ENCODE peak calls at places on chromosomes 13 and 19, in ten cellular contexts. One of them, this sample, is unnamed.
A peak's percentile ranks its signal among the peaks of the same experiment; 100 is the strongest.

GRCh38 chr19:47323872-47324271 is 8.1 kb upstream of the C5AR2 start:
- ATAC-seq in upper lobe of right lung: peak; percentile 51
- ATAC-seq in Panc1: no peak
- ATAC-seq in pancreas: peak; percentile 64
- ATAC-seq in aorta: peak; percentile 55
- ATAC-seq in CD4-positive, alpha-beta T cell: no peak
- ATAC-seq in IMR-90: no peak
- ATAC-seq in psoas muscle: no peak
- ATAC-seq in A549: peak; percentile 39
- ATAC-seq in heart right ventricle: peak; percentile 51
- ATAC-seq in this sample: no peak

GRCh38 chr19:31392514-31392913 is 43.3 kb upstream of the TSHZ3 start:
- ATAC-seq in CD4-positive, alpha-beta T cell: no peak
- ATAC-seq in aorta: no peak
- ATAC-seq in IMR-90: no peak
- ATAC-seq in psoas muscle: no peak
- ATAC-seq in upper lobe of right lung: no peak
- ATAC-seq in heart right ventricle: no peak
- ATAC-seq in Panc1: no peak
- ATAC-seq in A549: no peak
- ATAC-seq in pancreas: no peak
- ATAC-seq in this sample: no peak

GRCh38 chr13:44399045-44399444 is 25.4 kb downstream of the SERP2 start:
- ATAC-seq in CD4-positive, alpha-beta T cell: no peak
- ATAC-seq in IMR-90: no peak
- ATAC-seq in psoas muscle: no peak
- ATAC-seq in pancreas: no peak
- ATAC-seq in aorta: no peak
- ATAC-seq in A549: no peak
- ATAC-seq in Panc1: no peak
- ATAC-seq in heart right ventricle: no peak
- ATAC-seq in upper lobe of right lung: no peak
- ATAC-seq in this sample: no peak

GRCh38 chr19:40217921-40218890 is at the start of gene TTC9B:
- ATAC-seq in A549: peak; percentile 25
- ATAC-seq in Panc1: peak; percentile 28
- ATAC-seq in aorta: no peak
- ATAC-seq in pancreas: no peak
- ATAC-seq in psoas muscle: no peak
- ATAC-seq in CD4-positive, alpha-beta T cell: peak; percentile 59
- ATAC-seq in upper lobe of right lung: peak; percentile 2
- ATAC-seq in IMR-90: peak; percentile 64
- ATAC-seq in heart right ventricle: no peak
- ATAC-seq in this sample: no peak

GRCh38 chr19:43707158-43707712 is 8.6 kb upstream of the IRGC start:
- ATAC-seq in IMR-90: no peak
- ATAC-seq in upper lobe of right lung: no peak
- ATAC-seq in aorta: no peak
- ATAC-seq in psoas muscle: no peak
- ATAC-seq in heart right ventricle: no peak
- ATAC-seq in CD4-positive, alpha-beta T cell: no peak
- ATAC-seq in Panc1: no peak
- ATAC-seq in A549: no peak
- ATAC-seq in pancreas: no peak
- ATAC-seq in this sample: no peak

GRCh38 chr19:7970716-7971448 is 27.4 kb upstream of the TIMM44 start:
- ATAC-seq in upper lobe of right lung: peak; percentile 59
- ATAC-seq in Panc1: peak; percentile 81
- ATAC-seq in psoas muscle: peak; percentile 39
- ATAC-seq in aorta: no peak
- ATAC-seq in heart right ventricle: no peak
- ATAC-seq in IMR-90: peak; percentile 92
- ATAC-seq in A549: peak; percentile 86
- ATAC-seq in pancreas: peak; percentile 60
- ATAC-seq in CD4-positive, alpha-beta T cell: peak; percentile 29
- ATAC-seq in this sample: no peak

GRCh38 chr19:38452430-38453366 is 19.2 kb downstream of the RYR1 start:
- ATAC-seq in A549: peak; percentile 4
- ATAC-seq in psoas muscle: peak; percentile 77
- ATAC-seq in heart right ventricle: no peak
- ATAC-seq in Panc1: peak; percentile 49
- ATAC-seq in CD4-positive, alpha-beta T cell: no peak
- ATAC-seq in IMR-90: no peak
- ATAC-seq in aorta: no peak
- ATAC-seq in pancreas: no peak
- ATAC-seq in upper lobe of right lung: peak; percentile 48
- ATAC-seq in this sample: peak; percentile 13

GRCh38 chr13:23966691-23967615 is 69.7 kb upstream of the C1QTNF9B start:
- ATAC-seq in upper lobe of right lung: no peak
- ATAC-seq in Panc1: no peak
- ATAC-seq in CD4-positive, alpha-beta T cell: peak; percentile 81
- ATAC-seq in heart right ventricle: no peak
- ATAC-seq in IMR-90: no peak
- ATAC-seq in psoas muscle: no peak
- ATAC-seq in A549: no peak
- ATAC-seq in aorta: no peak
- ATAC-seq in pancreas: peak; percentile 64
- ATAC-seq in this sample: no peak

GRCh38 chr13:49812806-49813205 is 20.3 kb upstream of the KPNA3 start:
- ATAC-seq in psoas muscle: peak; percentile 74
- ATAC-seq in CD4-positive, alpha-beta T cell: no peak
- ATAC-seq in A549: no peak
- ATAC-seq in heart right ventricle: no peak
- ATAC-seq in Panc1: no peak
- ATAC-seq in upper lobe of right lung: no peak
- ATAC-seq in pancreas: no peak
- ATAC-seq in IMR-90: no peak
- ATAC-seq in aorta: no peak
- ATAC-seq in this sample: no peak

GRCh38 chr13:42581427-42581826 is 7.5 kb downstream of the TNFSF11 start:
- ATAC-seq in IMR-90: no peak
- ATAC-seq in upper lobe of right lung: no peak
- ATAC-seq in Panc1: no peak
- ATAC-seq in A549: no peak
- ATAC-seq in pancreas: no peak
- ATAC-seq in heart right ventricle: no peak
- ATAC-seq in CD4-positive, alpha-beta T cell: no peak
- ATAC-seq in psoas muscle: no peak
- ATAC-seq in aorta: no peak
- ATAC-seq in this sample: no peak

GRCh38 chr13:32254916-32255743 is 60.0 kb downstream of the ZAR1L start:
- ATAC-seq in Panc1: no peak
- ATAC-seq in upper lobe of right lung: peak; percentile 32
- ATAC-seq in pancreas: peak; percentile 13
- ATAC-seq in psoas muscle: no peak
- ATAC-seq in A549: no peak
- ATAC-seq in IMR-90: no peak
- ATAC-seq in aorta: no peak
- ATAC-seq in heart right ventricle: peak; percentile 18
- ATAC-seq in CD4-positive, alpha-beta T cell: no peak
- ATAC-seq in this sample: no peak

GRCh38 chr13:102584423-102584822 is 12.4 kb upstream of the TPP2 start:
- ATAC-seq in Panc1: no peak
- ATAC-seq in CD4-positive, alpha-beta T cell: no peak
- ATAC-seq in IMR-90: no peak
- ATAC-seq in A549: no peak
- ATAC-seq in aorta: no peak
- ATAC-seq in pancreas: peak; percentile 67
- ATAC-seq in heart right ventricle: peak; percentile 53
- ATAC-seq in upper lobe of right lung: peak; percentile 82
- ATAC-seq in psoas muscle: peak; percentile 32
- ATAC-seq in this sample: peak; percentile 33

GRCh38 chr19:14901675-14902260 is 15.8 kb upstream of the OR7A17 start:
- ATAC-seq in upper lobe of right lung: no peak
- ATAC-seq in psoas muscle: no peak
- ATAC-seq in Panc1: no peak
- ATAC-seq in heart right ventricle: no peak
- ATAC-seq in CD4-positive, alpha-beta T cell: no peak
- ATAC-seq in IMR-90: no peak
- ATAC-seq in aorta: no peak
- ATAC-seq in A549: no peak
- ATAC-seq in pancreas: no peak
- ATAC-seq in this sample: no peak

GRCh38 chr19:38693380-38694223 is 46.2 kb downstream of the ACTN4 start:
- ATAC-seq in IMR-90: peak; percentile 35
- ATAC-seq in CD4-positive, alpha-beta T cell: peak; percentile 82
- ATAC-seq in heart right ventricle: peak; percentile 34
- ATAC-seq in psoas muscle: peak; percentile 15
- ATAC-seq in A549: peak; percentile 10
- ATAC-seq in Panc1: peak; percentile 54
- ATAC-seq in aorta: no peak
- ATAC-seq in pancreas: peak; percentile 22
- ATAC-seq in upper lobe of right lung: peak; percentile 43
- ATAC-seq in this sample: peak; percentile 0

GRCh38 chr19:34217952-34218817 is 36.2 kb upstream of the GARRE1 start:
- ATAC-seq in A549: peak; percentile 44
- ATAC-seq in psoas muscle: peak; percentile 85
- ATAC-seq in aorta: no peak
- ATAC-seq in pancreas: peak; percentile 65
- ATAC-seq in upper lobe of right lung: no peak
- ATAC-seq in IMR-90: peak; percentile 88
- ATAC-seq in heart right ventricle: no peak
- ATAC-seq in CD4-positive, alpha-beta T cell: peak; percentile 88
- ATAC-seq in Panc1: peak; percentile 86
- ATAC-seq in this sample: no peak

GRCh38 chr13:65670014-65670625 is 1560.0 kb downstream of the PCDH9 start:
- ATAC-seq in A549: no peak
- ATAC-seq in heart right ventricle: no peak
- ATAC-seq in psoas muscle: no peak
- ATAC-seq in aorta: no peak
- ATAC-seq in CD4-positive, alpha-beta T cell: no peak
- ATAC-seq in upper lobe of right lung: no peak
- ATAC-seq in IMR-90: no peak
- ATAC-seq in Panc1: no peak
- ATAC-seq in pancreas: no peak
- ATAC-seq in this sample: no peak

GRCh38 chr19:18097217-18097992 is at the start of gene MAST3:
- ATAC-seq in upper lobe of right lung: peak; percentile 99
- ATAC-seq in pancreas: peak; percentile 97
- ATAC-seq in A549: peak; percentile 95
- ATAC-seq in psoas muscle: peak; percentile 95
- ATAC-seq in IMR-90: peak; percentile 99
- ATAC-seq in CD4-positive, alpha-beta T cell: peak; percentile 98
- ATAC-seq in Panc1: peak; percentile 99
- ATAC-seq in heart right ventricle: peak; percentile 91
- ATAC-seq in aorta: peak; percentile 91
- ATAC-seq in this sample: peak; percentile 72

GRCh38 chr13:54953786-54954185 is 1925.2 kb downstream of the OLFM4 start:
- ATAC-seq in CD4-positive, alpha-beta T cell: no peak
- ATAC-seq in upper lobe of right lung: no peak
- ATAC-seq in Panc1: no peak
- ATAC-seq in heart right ventricle: no peak
- ATAC-seq in pancreas: no peak
- ATAC-seq in A549: no peak
- ATAC-seq in IMR-90: no peak
- ATAC-seq in aorta: no peak
- ATAC-seq in psoas muscle: no peak
- ATAC-seq in this sample: no peak

GRCh38 chr13:46111151-46111550 is 6.3 kb upstream of the CPB2 start:
- ATAC-seq in A549: no peak
- ATAC-seq in Panc1: no peak
- ATAC-seq in upper lobe of right lung: no peak
- ATAC-seq in heart right ventricle: no peak
- ATAC-seq in aorta: no peak
- ATAC-seq in CD4-positive, alpha-beta T cell: no peak
- ATAC-seq in IMR-90: no peak
- ATAC-seq in pancreas: no peak
- ATAC-seq in psoas muscle: no peak
- ATAC-seq in this sample: no peak
- H3K27ac ChIP-seq in A549: no peak overlapping the region
- H3K27ac ChIP-seq in Panc1: no peak overlapping the region
- H3K27ac ChIP-seq in upper lobe of right lung: no peak overlapping the region
- H3K27ac ChIP-seq in heart right ventricle: no peak overlapping the region
- H3K27ac ChIP-seq in aorta: no peak overlapping the region
- H3K27ac ChIP-seq in CD4-positive, alpha-beta T cell: no peak overlapping the region
- H3K27ac ChIP-seq in IMR-90: no peak overlapping the region
- H3K27ac ChIP-seq in pancreas: no peak overlapping the region
- H3K27ac ChIP-seq in psoas muscle: no peak overlapping the region
- H3K27ac ChIP-seq in this sample: no peak overlapping the region

GRCh38 chr19:50968709-50969412 is 530 bp downstream of the KLK6 start:
- ATAC-seq in Panc1: no peak
- ATAC-seq in pancreas: no peak
- ATAC-seq in aorta: no peak
- ATAC-seq in IMR-90: no peak
- ATAC-seq in heart right ventricle: no peak
- ATAC-seq in CD4-positive, alpha-beta T cell: no peak
- ATAC-seq in upper lobe of right lung: no peak
- ATAC-seq in psoas muscle: no peak
- ATAC-seq in A549: no peak
- ATAC-seq in this sample: no peak
- H3K27ac ChIP-seq in Panc1: no peak overlapping the region
- H3K27ac ChIP-seq in pancreas: no peak overlapping the region
- H3K27ac ChIP-seq in aorta: no peak overlapping the region
- H3K27ac ChIP-seq in IMR-90: no peak overlapping the region
- H3K27ac ChIP-seq in heart right ventricle: no peak overlapping the region
- H3K27ac ChIP-seq in CD4-positive, alpha-beta T cell: no peak overlapping the region
- H3K27ac ChIP-seq in upper lobe of right lung: no peak overlapping the region
- H3K27ac ChIP-seq in psoas muscle: no peak overlapping the region
- H3K27ac ChIP-seq in A549: no peak overlapping the region
- H3K27ac ChIP-seq in this sample: no peak overlapping the region

DNA sequence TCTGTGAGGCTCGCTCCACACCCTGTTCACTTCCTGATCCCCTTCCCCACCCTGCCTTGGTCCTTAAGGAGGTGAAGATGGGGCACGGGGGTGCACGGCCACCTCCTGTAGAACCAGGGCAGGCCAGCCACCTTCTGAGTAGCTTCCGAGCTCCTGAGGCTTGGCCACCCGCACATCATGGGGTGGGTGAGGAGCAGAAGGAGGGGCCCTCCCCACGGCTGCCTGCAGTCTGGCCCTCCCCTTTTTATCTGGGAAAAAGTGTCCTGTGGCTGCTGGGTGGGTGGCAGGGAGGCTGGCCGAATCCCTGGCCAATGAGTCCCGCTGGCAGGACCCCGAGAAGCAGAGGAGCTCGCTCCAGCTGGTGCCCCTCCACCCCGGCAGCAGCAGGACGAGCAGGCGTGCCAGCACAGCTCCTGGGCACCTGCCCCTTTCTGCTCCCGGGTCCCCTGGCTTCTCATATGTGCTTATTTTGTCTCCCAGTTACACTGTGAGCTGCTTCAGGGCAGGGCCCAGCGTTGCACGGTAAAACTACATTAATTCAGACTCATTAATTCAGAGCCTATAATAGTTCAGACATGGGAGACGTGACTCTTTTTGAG is 135.0 kb downstream of the KDM4B start:
- ATAC-seq in pancreas: peak; percentile 61
- ATAC-seq in CD4-positive, alpha-beta T cell: no peak
- ATAC-seq in upper lobe of right lung: no peak
- ATAC-seq in psoas muscle: peak; percentile 55
- ATAC-seq in heart right ventricle: no peak
- ATAC-seq in aorta: peak; percentile 30
- ATAC-seq in IMR-90: no peak
- ATAC-seq in Panc1: no peak
- ATAC-seq in A549: no peak
- ATAC-seq in this sample: peak; percentile 23
- H3K27ac ChIP-seq in pancreas: peak overlapping the region; percentile 84
- H3K27ac ChIP-seq in CD4-positive, alpha-beta T cell: no peak overlapping the region
- H3K27ac ChIP-seq in upper lobe of right lung: no peak overlapping the region
- H3K27ac ChIP-seq in psoas muscle: peak overlapping the region; percentile 90
- H3K27ac ChIP-seq in heart right ventricle: no peak overlapping the region
- H3K27ac ChIP-seq in aorta: peak overlapping the region; percentile 39
- H3K27ac ChIP-seq in IMR-90: no peak overlapping the region
- H3K27ac ChIP-seq in Panc1: no peak overlapping the region
- H3K27ac ChIP-seq in A549: no peak overlapping the region
- H3K27ac ChIP-seq in this sample: peak overlapping the region; percentile 70

GRCh38 chr19:1924320-1924961 is 16.5 kb upstream of the CSNK1G2 start:
- ATAC-seq in pancreas: no peak
- ATAC-seq in IMR-90: no peak
- ATAC-seq in upper lobe of right lung: no peak
- ATAC-seq in psoas muscle: no peak
- ATAC-seq in CD4-positive, alpha-beta T cell: no peak
- ATAC-seq in aorta: no peak
- ATAC-seq in heart right ventricle: no peak
- ATAC-seq in A549: no peak
- ATAC-seq in Panc1: no peak
- ATAC-seq in this sample: no peak
- H3K27ac ChIP-seq in pancreas: no peak overlapping the region
- H3K27ac ChIP-seq in IMR-90: no peak overlapping the region
- H3K27ac ChIP-seq in upper lobe of right lung: no peak overlapping the region
- H3K27ac ChIP-seq in psoas muscle: no peak overlapping the region
- H3K27ac ChIP-seq in CD4-positive, alpha-beta T cell: no peak overlapping the region
- H3K27ac ChIP-seq in aorta: no peak overlapping the region
- H3K27ac ChIP-seq in heart right ventricle: no peak overlapping the region
- H3K27ac ChIP-seq in A549: no peak overlapping the region
- H3K27ac ChIP-seq in Panc1: no peak overlapping the region
- H3K27ac ChIP-seq in this sample: no peak overlapping the region

This sample was measured in gastroesophageal sphincter.